ENCODE peak calls at places on chromosomes 4 and X, in four cellular contexts. C is lower leg skin, R is fibroblast of mammary gland, Q is heart left ventricle. I is an unnamed sample.

GRCh38 chrX:118183606-118184005 is 67.0 kb upstream of the KLHL13 start:
- DNase-seq in C (no peak), Q (no peak), R (no peak), I (no peak)

GRCh38 chr4:124409044-124409443 is 303.5 kb downstream of the ANKRD50 start:
- DNase-seq in R (peak), Q (no peak), C (no peak), I (peak)

GRCh38 chr4:15295421-15296162 is 132.2 kb upstream of the C1QTNF7 start:
- DNase-seq in R (peak), Q (no peak), C (no peak), I (peak)

GRCh38 chr4:1321486-1321885 is 25.5 kb upstream of the UVSSA start:
- DNase-seq in C (no peak), R (no peak), Q (no peak), I (no peak)

GRCh38 chr4:185115827-185116232 is 27.2 kb upstream of the SLC25A4 start:
- DNase-seq in Q (peak), R (peak), C (no peak), I (peak)

GRCh38 chrX:48574270-48575266 is at the start of gene RBM3:
- DNase-seq in C (peak), R (peak), Q (peak), I (peak)

GRCh38 chrX:136061302-136061701 is 76.1 kb downstream of the SLC9A6 start:
- DNase-seq in C (peak), R (no peak), Q (peak), I (no peak)

GRCh38 chr4:82811838-82812672 is 13.5 kb upstream of the SCD5 start:
- DNase-seq in C (no peak), R (peak), Q (no peak), I (peak)

GRCh38 chrX:119500061-119500800 is 32.0 kb downstream of the SLC25A5 start:
- DNase-seq in C (no peak), Q (no peak), R (no peak), I (no peak)

GRCh38 chr4:112853662-112854256 is 195.7 kb upstream of the ANK2 start:
- DNase-seq in Q (no peak), C (no peak), R (peak), I (peak)

GRCh38 chr4:88333741-88334405 is 44.8 kb upstream of the HERC6 start:
- DNase-seq in Q (no peak), R (peak), C (no peak), I (no peak)

GRCh38 chr4:84492737-84493091 is 6.4 kb downstream of the NKX6-1 start:
- DNase-seq in C (no peak), R (no peak), Q (no peak), I (no peak)

DNA sequence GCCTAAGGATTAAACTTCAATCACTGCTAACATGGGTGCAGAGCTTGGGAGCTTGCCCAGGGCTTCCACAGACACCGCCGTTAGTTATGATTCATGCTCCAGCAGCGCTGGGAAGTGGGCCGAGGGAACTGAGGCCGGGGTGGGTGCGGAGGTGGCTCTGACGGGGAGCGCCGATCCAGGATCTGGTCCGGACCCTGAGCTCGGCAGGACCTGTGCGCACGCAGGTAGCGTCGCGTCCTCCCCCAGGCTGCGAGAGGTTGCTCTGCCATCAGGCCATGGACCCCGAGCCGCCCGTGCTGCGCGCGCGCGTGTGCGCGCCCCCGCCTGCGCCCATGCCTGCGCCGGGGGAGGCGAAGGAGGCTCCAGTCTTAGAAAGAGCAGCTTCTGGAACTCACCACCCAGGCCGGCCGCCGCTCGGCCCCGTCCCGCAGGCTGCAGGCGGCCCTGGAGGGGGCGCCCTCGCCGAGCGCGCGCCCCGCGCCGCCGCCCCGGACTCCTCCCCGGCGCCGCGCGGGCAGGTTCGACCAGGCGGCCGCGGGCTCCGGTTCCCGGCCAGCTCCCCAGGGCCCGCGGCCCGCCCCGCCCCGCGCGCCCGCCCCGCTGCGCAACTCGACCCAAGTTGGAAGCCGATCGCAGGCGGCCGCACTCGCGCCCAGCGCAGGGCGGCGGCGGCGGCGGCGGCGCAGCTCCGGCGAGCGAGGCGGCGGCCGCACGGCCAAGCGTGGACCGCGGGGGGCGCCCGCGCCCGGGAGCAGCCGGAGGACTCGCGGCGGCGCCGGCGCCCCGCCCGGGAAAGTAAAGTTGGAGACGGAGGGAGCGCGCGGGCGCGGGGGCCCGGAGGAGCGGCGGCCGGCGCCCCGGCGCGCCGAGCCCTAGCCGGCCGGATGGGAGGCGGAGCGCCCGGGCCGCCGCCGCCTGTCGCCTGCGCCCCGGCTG is 646 bp upstream of the ADRA2C start:
- DNase-seq in C (no peak), Q (peak), R (peak), I (peak)
- TF ChIP-seq CTCF in C (no peak), Q (peak), R (no peak), I (peak)

GRCh38 chr4:53656421-53656981 is 65.2 kb upstream of the LNX1 start:
- DNase-seq in R (peak), C (no peak), Q (no peak), I (peak)
- TF ChIP-seq CTCF in R (peak), C (no peak), Q (peak), I (peak)

GRCh38 chr4:8687083-8687482 is 94.5 kb downstream of the CPZ start:
- DNase-seq in C (no peak), R (no peak), Q (no peak), I (no peak)

GRCh38 chr4:8688908-8689445 is 96.4 kb downstream of the CPZ start:
- DNase-seq in C (no peak), Q (no peak), R (no peak), I (no peak)

GRCh38 chr4:8689741-8690140 is 97.2 kb downstream of the CPZ start:
- DNase-seq in R (no peak), Q (no peak), C (peak), I (no peak)

GRCh38 chr4:8690216-8690786 is 97.7 kb downstream of the CPZ start:
- DNase-seq in Q (no peak), R (no peak), C (no peak), I (no peak)

DNA sequence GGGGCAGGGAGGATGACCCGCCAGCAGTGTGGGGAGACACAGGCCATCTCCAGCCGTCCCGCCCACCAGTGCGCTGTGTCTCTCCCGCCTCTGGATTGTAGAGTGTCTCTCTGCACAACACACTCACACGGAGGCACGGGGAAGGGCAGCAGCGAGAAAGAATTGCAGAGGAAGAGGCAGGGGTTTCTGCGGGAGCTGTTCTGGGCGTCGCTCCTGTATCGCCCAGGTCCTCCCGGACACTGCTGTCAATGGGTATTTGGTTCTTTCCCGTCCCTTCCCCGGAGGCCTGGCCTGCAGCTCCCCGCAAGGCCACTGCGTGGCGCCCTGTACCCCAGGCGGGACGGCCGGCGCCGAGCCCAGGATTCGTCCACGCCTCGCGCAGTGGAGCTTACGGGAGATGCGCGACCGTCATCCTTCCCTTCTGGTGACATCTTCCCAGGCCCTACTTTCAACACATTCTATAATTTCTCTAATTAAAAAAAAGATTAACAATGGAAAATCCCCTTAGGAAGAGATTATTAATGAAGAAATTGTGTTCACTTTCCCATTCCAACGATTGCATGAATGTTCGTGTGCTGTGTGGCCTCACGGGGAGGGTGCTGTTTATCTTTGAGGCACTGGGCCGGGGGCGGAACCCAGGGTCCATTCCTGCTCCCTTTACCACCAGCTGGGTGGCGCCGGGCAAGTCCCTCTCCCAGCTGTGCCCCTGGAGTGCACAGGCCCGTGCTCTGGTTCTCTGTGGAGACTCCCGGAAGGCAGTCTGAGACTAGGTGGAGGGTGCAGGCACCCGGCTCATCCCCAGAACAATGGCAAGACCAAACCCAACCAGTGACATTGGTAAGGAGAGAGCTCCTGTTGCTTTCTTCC is 95.7 kb downstream of the CPZ start:
- DNase-seq in R (peak), Q (no peak), C (no peak), I (no peak)
- TF ChIP-seq CTCF in R (peak), Q (peak), C (no peak), I (peak)

DNA sequence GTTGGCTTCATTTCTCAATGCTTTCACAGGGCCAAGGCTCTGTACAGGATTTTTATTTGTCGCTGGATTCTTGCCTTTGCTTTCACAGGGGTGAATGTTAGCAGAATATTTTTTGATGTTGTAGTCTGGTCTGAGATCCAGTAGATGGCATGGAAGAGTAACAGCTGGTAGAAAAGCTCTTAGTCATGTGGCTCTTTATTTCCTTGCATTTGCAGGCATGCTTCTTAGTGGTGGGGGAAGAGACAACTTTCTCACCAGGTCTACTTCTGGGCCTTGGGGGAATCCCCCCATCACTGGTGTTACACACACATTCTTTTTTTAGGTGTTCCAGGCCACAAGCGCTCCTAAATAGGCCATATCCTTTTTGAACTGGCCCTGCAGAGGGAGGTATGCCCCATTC is 58.2 kb upstream of the DKK2 start:
- DNase-seq in R (peak), Q (no peak), C (no peak), I (peak)
- TF ChIP-seq CTCF in R (peak), Q (no peak), C (no peak), I (peak)